ENCODE peak calls at places on chromosome 20, in nine cellular contexts. D is psoas muscle; O is astrocyte; Y is naive thymus-derived CD4-positive, alpha-beta T cell; R is PC-3; C is transverse colon; S is Panc1; U is HepG2; A is tibial nerve. Z is an unnamed sample.
A peak's percentile ranks its signal among the peaks of the same experiment; 100 is the strongest.

GRCh38 chr20:53623454-53624206 is 30.0 kb upstream of the ZNF217 start:
- DNase-seq in O (peak; percentile 63), D (peak; percentile 72), U (peak; percentile 77), A (peak; percentile 76), R (peak; percentile 89), Y (peak; percentile 31), C (peak; percentile 74), S (peak; percentile 87), Z (peak; percentile 82)

GRCh38 chr20:45947110-45947866 is 12.8 kb downstream of the PCIF1 start:
- DNase-seq in O (no peak), U (no peak), R (no peak), S (no peak), D (no peak), C (no peak), A (no peak), Y (no peak), Z (peak; percentile 86)

GRCh38 chr20:32479697-32480140 is 105.4 kb downstream of the NOL4L start:
- DNase-seq in D (peak; percentile 2), A (no peak), U (no peak), S (no peak), O (no peak), Y (no peak), R (no peak), C (peak; percentile 74), Z (peak; percentile 59)

GRCh38 chr20:21396921-21397340 is 395 bp downstream of the NKX2-4 start:
- DNase-seq in A (no peak), R (no peak), S (no peak), C (no peak), U (no peak), O (no peak), D (no peak), Y (no peak), Z (no peak)

GRCh38 chr20:1809121-1809520 is 86.1 kb upstream of the SIRPA start:
- DNase-seq in C (no peak), D (no peak), A (no peak), S (no peak), Y (no peak), O (peak; percentile 95), R (peak; percentile 94), U (peak; percentile 32), Z (no peak)

GRCh38 chr20:13355386-13355785 is 134.3 kb downstream of the ISM1 start:
- DNase-seq in Y (no peak), U (peak; percentile 77), R (no peak), S (no peak), A (no peak), D (no peak), C (no peak), O (no peak), Z (no peak)

GRCh38 chr20:44407402-44408184 is 52.1 kb downstream of the HNF4A start:
- DNase-seq in U (no peak), R (peak; percentile 96), A (no peak), Y (no peak), C (peak; percentile 91), S (no peak), D (no peak), O (peak; percentile 97), Z (peak; percentile 99)

GRCh38 chr20:54665812-54666211 is 190.4 kb downstream of the DOK5 start:
- DNase-seq in D (no peak), O (no peak), A (no peak), Y (no peak), S (no peak), C (no peak), R (no peak), U (no peak), Z (no peak)

GRCh38 chr20:2174067-2174466 is 72.4 kb downstream of the STK35 start:
- DNase-seq in O (no peak), R (no peak), Y (no peak), A (no peak), D (no peak), U (no peak), S (no peak), C (no peak), Z (no peak)

DNA sequence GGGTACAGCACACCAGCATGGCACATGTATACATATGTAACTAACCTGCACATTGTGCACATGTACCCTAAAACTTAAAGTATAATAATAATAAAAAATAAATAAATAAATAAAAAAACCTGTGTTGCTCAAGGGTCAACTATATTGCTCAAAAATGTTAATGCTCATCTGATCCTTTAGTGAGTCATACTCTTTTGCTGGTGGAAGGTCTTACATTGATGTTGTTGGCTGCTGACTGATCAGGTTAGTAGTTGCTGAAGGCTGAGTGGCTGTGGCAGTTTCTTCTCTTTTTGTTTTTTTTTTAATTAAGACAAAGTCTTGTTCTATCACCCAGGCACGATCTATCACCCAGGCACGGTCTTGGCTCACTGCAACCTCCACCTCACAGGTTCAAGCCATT is 29.6 kb upstream of the SMIM26 start:
- DNase-seq in C (no peak), A (no peak), Y (no peak), S (no peak), R (peak; percentile 42), U (no peak), O (no peak), D (no peak), Z (no peak)
- H3K27ac ChIP-seq in C (no peak overlapping the region), A (no peak overlapping the region), Y (no peak overlapping the region), S (no peak overlapping the region), R (no peak overlapping the region), U (no peak overlapping the region), O (no peak overlapping the region), D (no peak overlapping the region), Z (no peak overlapping the region)

GRCh38 chr20:33685328-33686007 is 717 bp downstream of the E2F1 start:
- DNase-seq in D (no peak), S (no peak), C (peak; percentile 72), U (peak; percentile 71), R (peak; percentile 40), Y (no peak), O (no peak), A (no peak), Z (peak; percentile 86)
- H3K4me1 ChIP-seq in D (peaks cover 4% of the 10 kb centered on the region), S (peaks cover 6% of the 10 kb centered on the region), C (peaks cover 9% of the 10 kb centered on the region), U (peaks cover 58% of the 10 kb centered on the region), R (peaks cover 18% of the 10 kb centered on the region), Y (peaks cover 3% of the 10 kb centered on the region), O (peaks cover 22% of the 10 kb centered on the region), A (no peaks in the 10 kb centered on the region), Z (peaks cover 12% of the 10 kb centered on the region)

GRCh38 chr20:10986586-10986985 is 312.8 kb upstream of the JAG1 start:
- DNase-seq in C (no peak), R (no peak), U (no peak), Y (no peak), S (no peak), A (no peak), D (no peak), O (peak; percentile 58), Z (no peak)

GRCh38 chr20:10985536-10985935 is 311.7 kb upstream of the JAG1 start:
- DNase-seq in O (peak; percentile 66), S (no peak), D (no peak), C (no peak), U (no peak), A (peak; percentile 30), Y (no peak), R (peak; percentile 16), Z (no peak)

GRCh38 chr20:10984294-10984693 is 310.5 kb upstream of the JAG1 start:
- DNase-seq in O (no peak), C (peak; percentile 38), R (no peak), S (no peak), U (no peak), A (no peak), D (no peak), Y (no peak), Z (no peak)

GRCh38 chr20:10984899-10985298 is 311.1 kb upstream of the JAG1 start:
- DNase-seq in O (no peak), U (no peak), S (no peak), D (no peak), Y (no peak), C (no peak), R (no peak), A (no peak), Z (no peak)

DNA sequence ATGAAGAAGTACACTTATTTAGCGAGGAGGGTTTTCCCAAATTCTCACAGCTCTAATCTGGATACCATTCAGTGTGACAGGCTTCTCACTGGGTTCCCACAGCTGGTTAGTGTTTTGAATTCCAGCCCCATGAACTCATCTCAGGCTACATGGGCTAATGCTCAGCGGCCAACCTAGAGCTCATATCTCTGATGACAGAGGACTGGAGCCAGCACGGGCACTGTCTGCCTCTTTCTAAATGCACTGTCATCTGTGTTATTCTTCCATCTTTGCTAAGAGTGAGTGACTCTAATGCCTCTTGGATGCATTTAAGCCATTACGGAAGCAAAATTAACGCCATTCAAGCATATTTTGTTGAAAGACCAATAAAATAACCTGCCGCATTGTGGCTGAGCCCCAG is 308.9 kb upstream of the JAG1 start:
- DNase-seq in A (peak; percentile 38), Y (no peak), D (peak; percentile 85), O (peak; percentile 92), R (peak; percentile 72), S (peak; percentile 53), U (peak; percentile 10), C (no peak), Z (no peak)
- H3K27ac ChIP-seq in A (no peak overlapping the region), Y (no peak overlapping the region), D (peak overlapping the region; percentile 90), O (peak overlapping the region; percentile 65), R (no peak overlapping the region), S (no peak overlapping the region), U (no peak overlapping the region), C (peak overlapping the region; percentile 36), Z (no peak overlapping the region)

DNA sequence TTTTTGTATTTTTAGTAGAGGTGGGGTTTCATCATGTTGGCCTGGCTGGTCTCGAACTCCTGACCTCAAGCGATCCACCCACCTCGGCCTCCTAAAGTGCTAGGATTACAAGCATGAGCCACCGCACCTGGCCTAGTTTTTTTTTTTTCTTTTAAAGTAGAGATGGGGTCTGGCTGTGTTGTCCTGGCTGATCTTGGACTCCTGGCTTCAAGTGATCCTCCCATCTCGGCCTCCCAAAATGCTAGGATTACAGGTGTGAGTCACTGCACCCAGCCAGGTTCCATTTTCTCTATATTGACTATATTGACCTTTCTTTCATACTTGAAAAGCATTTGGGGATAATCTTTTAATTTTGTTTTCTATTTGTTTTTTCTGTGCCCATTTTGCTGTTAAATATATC is 13.3 kb downstream of the PANK2 start:
- DNase-seq in S (no peak), O (no peak), Y (no peak), R (no peak), U (no peak), D (no peak), C (no peak), A (no peak), Z (no peak)
- H3K4me1 ChIP-seq in S (peaks cover 40% of the 10 kb centered on the region), O (peaks cover 3% of the 10 kb centered on the region), Y (peaks cover 42% of the 10 kb centered on the region), R (peaks cover 20% of the 10 kb centered on the region), U (peaks cover 73% of the 10 kb centered on the region), D (peaks cover 12% of the 10 kb centered on the region), C (peaks cover 9% of the 10 kb centered on the region), A (no peaks in the 10 kb centered on the region), Z (peaks cover 45% of the 10 kb centered on the region)

GRCh38 chr20:37233471-37234253 is 28.0 kb downstream of the GHRH start:
- DNase-seq in S (no peak), O (no peak), A (no peak), D (no peak), C (no peak), R (no peak), U (no peak), Y (no peak), Z (peak; percentile 23)

GRCh38 chr20:37237656-37238055 is 24.0 kb downstream of the GHRH start:
- DNase-seq in A (no peak), R (no peak), C (no peak), S (no peak), D (no peak), U (no peak), Y (no peak), O (no peak), Z (peak; percentile 57)

GRCh38 chr20:37234254-37234581 is 27.4 kb downstream of the GHRH start:
- DNase-seq in D (no peak), C (no peak), Y (no peak), R (no peak), A (no peak), S (no peak), O (no peak), U (no peak), Z (peak; percentile 7)

GRCh38 chr20:37236462-37236861 is 25.2 kb downstream of the GHRH start:
- DNase-seq in C (no peak), Y (no peak), O (no peak), U (no peak), S (no peak), D (no peak), A (no peak), R (no peak), Z (peak; percentile 65)

GRCh38 chr20:37235065-37235464 is 26.5 kb downstream of the GHRH start:
- DNase-seq in D (no peak), O (no peak), Y (no peak), U (no peak), C (no peak), S (no peak), A (no peak), R (no peak), Z (peak; percentile 26)
- H3K27ac ChIP-seq in D (peak overlapping the region; percentile 27), O (no peak overlapping the region), Y (no peak overlapping the region), U (no peak overlapping the region), C (no peak overlapping the region), S (no peak overlapping the region), A (no peak overlapping the region), R (no peak overlapping the region), Z (no peak overlapping the region)

Z was measured in RWPE2.